ENCODE peak calls at places on chromosomes 4 and X, in ten cellular contexts. A is heart right ventricle; E is Panc1; P is CD4-positive, alpha-beta T cell; I is colonic mucosa; Q is mammary epithelial cell; D is MCF 10A; Y is neural progenitor cell; R is neural crest cell; C is AG04450. K is an unnamed sample.

GRCh38 chrX:68808686-68809357 is 20.0 kb upstream of the EFNB1 start:
- DNase-seq in A (peak; percentile 25), E (no peak), P (no peak), I (no peak), Q (no peak), D (no peak), Y (peak; percentile 21), R (no peak), C (no peak), K (no peak)

GRCh38 chr4:93605163-93605562 is 223.4 kb upstream of the ATOH1 start:
- DNase-seq in A (no peak), E (no peak), P (no peak), I (no peak), Q (no peak), D (peak; percentile 36), Y (no peak), R (no peak), C (no peak), K (no peak)

GRCh38 chr4:7487464-7487863 is 52.7 kb upstream of the PSAPL1 start:
- DNase-seq in A (no peak), E (no peak), P (no peak), I (no peak), Q (no peak), D (no peak), Y (peak; percentile 57), R (no peak), C (no peak), K (no peak)

GRCh38 chrX:17814557-17814956 is 46.5 kb downstream of the RAI2 start:
- DNase-seq in A (no peak), E (no peak), P (no peak), I (no peak), Q (peak; percentile 1), D (peak; percentile 17), Y (no peak), R (no peak), C (no peak), K (no peak)

GRCh38 chr4:138334346-138335016 is 92.3 kb upstream of the SLC7A11 start:
- DNase-seq in A (no peak), E (no peak), P (no peak), I (peak; percentile 51), Q (no peak), D (no peak), Y (no peak), R (no peak), C (no peak), K (no peak)

GRCh38 chr4:107599841-107600240 is 120.2 kb downstream of the PAPSS1 start:
- DNase-seq in A (no peak), E (no peak), P (no peak), I (no peak), Q (no peak), D (no peak), Y (no peak), R (no peak), C (no peak), K (no peak)

GRCh38 chr4:46016306-46016705 is 107.5 kb downstream of the GABRG1 start:
- DNase-seq in A (no peak), E (no peak), P (no peak), I (no peak), Q (no peak), D (peak; percentile 36), Y (peak; percentile 7), R (no peak), C (no peak), K (no peak)

GRCh38 chrX:103356023-103356798 is at the start of gene TCEAL9:
- DNase-seq in A (peak; percentile 28), E (no peak), P (no peak), I (peak; percentile 64), Q (peak; percentile 46), D (peak; percentile 55), Y (peak; percentile 65), R (peak; percentile 19), C (peak; percentile 51), K (no peak)

GRCh38 chr4:28014469-28014868 is 1153.8 kb downstream of the STIM2 start:
- DNase-seq in A (no peak), E (no peak), P (no peak), I (no peak), Q (no peak), D (no peak), Y (no peak), R (no peak), C (no peak), K (no peak)

GRCh38 chrX:53445977-53446376 is 11.8 kb upstream of the HSD17B10 start:
- DNase-seq in A (peak; percentile 17), E (no peak), P (peak; percentile 17), I (peak; percentile 52), Q (peak; percentile 44), D (peak; percentile 66), Y (peak; percentile 60), R (peak; percentile 23), C (no peak), K (no peak)

GRCh38 chr4:68348577-68348976 is 1.3 kb downstream of the YTHDC1 start:
- DNase-seq in A (no peak), E (no peak), P (no peak), I (no peak), Q (no peak), D (peak; percentile 2), Y (peak; percentile 19), R (no peak), C (no peak), K (no peak)

GRCh38 chr4:83320548-83320947 is 14.1 kb downstream of the HPSE start:
- DNase-seq in A (peak; percentile 45), E (no peak), P (no peak), I (peak; percentile 29), Q (peak; percentile 55), D (peak; percentile 13), Y (no peak), R (no peak), C (no peak), K (no peak)

GRCh38 chrX:44922980-44923379 is 50.0 kb downstream of the KDM6A start:
- DNase-seq in A (no peak), E (no peak), P (no peak), I (no peak), Q (no peak), D (no peak), Y (no peak), R (no peak), C (no peak), K (no peak)

GRCh38 chr4:187236491-187236890 is 512.8 kb upstream of the FAT1 start:
- DNase-seq in A (no peak), E (no peak), P (no peak), I (no peak), Q (peak; percentile 39), D (peak; percentile 47), Y (no peak), R (no peak), C (peak; percentile 72), K (no peak)

GRCh38 chr4:168645933-168646768 is 149.3 kb downstream of the PALLD start:
- DNase-seq in A (peak; percentile 41), E (no peak), P (no peak), I (no peak), Q (no peak), D (peak; percentile 20), Y (no peak), R (no peak), C (no peak), K (no peak)

GRCh38 chr4:168651374-168651773 is 154.5 kb downstream of the PALLD start:
- DNase-seq in A (no peak), E (no peak), P (no peak), I (no peak), Q (no peak), D (no peak), Y (peak; percentile 38), R (no peak), C (no peak), K (no peak)

GRCh38 chr4:168648494-168648893 is 151.6 kb downstream of the PALLD start:
- DNase-seq in A (no peak), E (no peak), P (no peak), I (no peak), Q (no peak), D (no peak), Y (no peak), R (no peak), C (no peak), K (no peak)

GRCh38 chr4:168648929-168649328 is 152.1 kb downstream of the PALLD start:
- DNase-seq in A (no peak), E (no peak), P (no peak), I (no peak), Q (peak; percentile 81), D (no peak), Y (no peak), R (no peak), C (no peak), K (no peak)

GRCh38 chr4:168647976-168648375 is 151.1 kb downstream of the PALLD start:
- DNase-seq in A (no peak), E (no peak), P (no peak), I (no peak), Q (no peak), D (no peak), Y (no peak), R (no peak), C (no peak), K (no peak)
- TF ChIP-seq CTCF in A (no peak), E (no peak), P (no peak), I (no peak), Q (no peak), D (no peak), Y (no peak), R (no peak), C (no peak), K (no peak)

DNA sequence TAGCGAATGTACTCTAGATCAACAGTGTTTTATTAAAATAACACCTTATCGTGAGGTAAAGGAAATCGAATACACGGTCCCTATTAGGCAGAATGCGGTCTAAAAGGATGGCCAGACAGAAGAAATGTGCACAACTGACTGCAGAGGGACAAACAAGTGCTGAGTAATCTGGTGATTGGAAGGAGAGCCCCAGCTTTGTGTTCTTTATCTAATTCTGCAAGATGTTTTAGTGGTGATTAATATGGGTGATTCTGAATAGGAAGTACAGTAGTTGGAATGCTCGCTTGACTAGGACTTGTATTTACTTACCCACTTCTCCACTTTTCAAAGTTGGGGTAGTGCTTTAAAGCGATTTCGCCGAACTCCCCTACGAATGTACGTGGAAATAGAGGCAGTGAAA is 1.2 kb downstream of the WDR44 start:
- DNase-seq in A (no peak), E (no peak), P (no peak), I (no peak), Q (peak; percentile 49), D (peak; percentile 27), Y (peak; percentile 19), R (no peak), C (no peak), K (no peak)
- TF ChIP-seq CTCF in A (no peak), E (no peak), P (no peak), I (no peak), Q (no peak), D (no peak), Y (no peak), R (no peak), C (peak; percentile 3), K (no peak)

GRCh38 chr4:6331018-6331417 is 61.4 kb downstream of the WFS1 start:
- DNase-seq in A (no peak), E (no peak), P (no peak), I (no peak), Q (no peak), D (peak; percentile 16), Y (no peak), R (no peak), C (no peak), K (no peak)
- TF ChIP-seq CTCF in A (peak; percentile 55), E (no peak), P (peak; percentile 35), I (peak; percentile 44), Q (peak; percentile 73), D (peak; percentile 60), Y (peak; percentile 58), R (peak; percentile 67), C (peak; percentile 59), K (peak; percentile 39)

DNA sequence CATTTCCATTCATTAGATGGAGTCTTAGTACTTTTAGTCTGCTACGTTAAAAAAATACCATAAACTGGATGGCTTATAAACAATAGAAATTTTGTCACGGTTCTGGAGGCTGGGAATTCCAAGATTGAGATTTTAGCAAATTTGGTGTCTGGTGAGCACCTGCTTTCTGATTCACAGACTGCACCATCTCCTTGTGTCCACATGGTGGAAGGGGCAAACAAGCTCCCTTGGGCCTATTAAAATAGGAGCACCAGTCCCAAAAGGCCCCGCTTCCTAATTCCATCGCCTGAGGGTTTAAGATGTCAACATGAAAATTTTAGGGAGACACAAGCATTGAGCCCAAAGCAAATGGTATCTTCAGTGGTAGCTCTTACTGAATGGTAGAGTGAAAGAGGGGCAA is 120.5 kb upstream of the MAP9 start:
- DNase-seq in A (no peak), E (no peak), P (no peak), I (no peak), Q (no peak), D (no peak), Y (no peak), R (no peak), C (no peak), K (no peak)
- TF ChIP-seq CTCF in A (peak; percentile 38), E (no peak), P (no peak), I (no peak), Q (peak; percentile 31), D (no peak), Y (peak; percentile 15), R (no peak), C (peak; percentile 21), K (no peak)

K was measured in mesothelial cell of epicardium.